ENCODE peak calls at places on chromosomes 4 and X, in nine cellular contexts. One of them, this sample, is unnamed.

GRCh38 chr4:147639388-147639787 is 22.2 kb downstream of the TMEM184C start:
- DNase-seq in H54: no peak
- DNase-seq in hypothalamus: no peak
- DNase-seq in coronary artery: no peak
- DNase-seq in HFFc6: no peak
- DNase-seq in naive B cell: no peak
- DNase-seq in stimulated activated naive B cell treated with anti-CD40 and anti-IgM and Interleukin-4, amounts not matched to agents 10 μg/mL and 1 μg/mL and 100 μg/mL, for 72 hours: no peak
- DNase-seq in iPS-NIHi11: no peak
- DNase-seq in ureter: no peak
- DNase-seq in this sample: no peak

GRCh38 chr4:61468091-61468720 is 268.1 kb downstream of the ADGRL3 start:
- DNase-seq in coronary artery: no peak
- DNase-seq in H54: no peak
- DNase-seq in ureter: no peak
- DNase-seq in stimulated activated naive B cell treated with anti-CD40 and anti-IgM and Interleukin-4, amounts not matched to agents 10 μg/mL and 1 μg/mL and 100 μg/mL, for 72 hours: no peak
- DNase-seq in HFFc6: no peak
- DNase-seq in hypothalamus: no peak
- DNase-seq in naive B cell: no peak
- DNase-seq in iPS-NIHi11: no peak
- DNase-seq in this sample: no peak

GRCh38 chr4:48578132-48578964 is 88.3 kb downstream of the ZAR1 start:
- DNase-seq in hypothalamus: peak
- DNase-seq in HFFc6: peak
- DNase-seq in iPS-NIHi11: peak
- DNase-seq in naive B cell: peak
- DNase-seq in ureter: peak
- DNase-seq in stimulated activated naive B cell treated with anti-CD40 and anti-IgM and Interleukin-4, amounts not matched to agents 10 μg/mL and 1 μg/mL and 100 μg/mL, for 72 hours: peak
- DNase-seq in coronary artery: no peak
- DNase-seq in H54: no peak
- DNase-seq in this sample: peak

GRCh38 chr4:82223715-82224114 is 150.1 kb downstream of the HNRNPD start:
- DNase-seq in ureter: no peak
- DNase-seq in hypothalamus: peak
- DNase-seq in coronary artery: no peak
- DNase-seq in stimulated activated naive B cell treated with anti-CD40 and anti-IgM and Interleukin-4, amounts not matched to agents 10 μg/mL and 1 μg/mL and 100 μg/mL, for 72 hours: peak
- DNase-seq in iPS-NIHi11: peak
- DNase-seq in HFFc6: no peak
- DNase-seq in naive B cell: peak
- DNase-seq in H54: no peak
- DNase-seq in this sample: no peak

GRCh38 chr4:26326791-26327190 is 6.0 kb downstream of the RBPJ start:
- DNase-seq in iPS-NIHi11: no peak
- DNase-seq in hypothalamus: no peak
- DNase-seq in ureter: no peak
- DNase-seq in coronary artery: no peak
- DNase-seq in HFFc6: peak
- DNase-seq in stimulated activated naive B cell treated with anti-CD40 and anti-IgM and Interleukin-4, amounts not matched to agents 10 μg/mL and 1 μg/mL and 100 μg/mL, for 72 hours: no peak
- DNase-seq in H54: no peak
- DNase-seq in naive B cell: no peak
- DNase-seq in this sample: peak

GRCh38 chr4:42816864-42817263 is 75.6 kb upstream of the GRXCR1 start:
- DNase-seq in hypothalamus: no peak
- DNase-seq in coronary artery: no peak
- DNase-seq in ureter: no peak
- DNase-seq in stimulated activated naive B cell treated with anti-CD40 and anti-IgM and Interleukin-4, amounts not matched to agents 10 μg/mL and 1 μg/mL and 100 μg/mL, for 72 hours: no peak
- DNase-seq in HFFc6: no peak
- DNase-seq in iPS-NIHi11: no peak
- DNase-seq in naive B cell: no peak
- DNase-seq in H54: no peak
- DNase-seq in this sample: no peak

GRCh38 chr4:169345207-169345788 is 74.5 kb upstream of the SH3RF1 start:
- DNase-seq in HFFc6: peak
- DNase-seq in iPS-NIHi11: no peak
- DNase-seq in H54: peak
- DNase-seq in ureter: no peak
- DNase-seq in stimulated activated naive B cell treated with anti-CD40 and anti-IgM and Interleukin-4, amounts not matched to agents 10 μg/mL and 1 μg/mL and 100 μg/mL, for 72 hours: no peak
- DNase-seq in naive B cell: no peak
- DNase-seq in hypothalamus: peak
- DNase-seq in coronary artery: no peak
- DNase-seq in this sample: no peak

GRCh38 chr4:159768011-159768410 is 665.1 kb downstream of the RAPGEF2 start:
- DNase-seq in stimulated activated naive B cell treated with anti-CD40 and anti-IgM and Interleukin-4, amounts not matched to agents 10 μg/mL and 1 μg/mL and 100 μg/mL, for 72 hours: no peak
- DNase-seq in naive B cell: no peak
- DNase-seq in ureter: no peak
- DNase-seq in H54: no peak
- DNase-seq in HFFc6: no peak
- DNase-seq in coronary artery: no peak
- DNase-seq in hypothalamus: no peak
- DNase-seq in iPS-NIHi11: no peak
- DNase-seq in this sample: no peak

GRCh38 chrX:18983711-18984380 is at the start of gene PHKA2:
- DNase-seq in stimulated activated naive B cell treated with anti-CD40 and anti-IgM and Interleukin-4, amounts not matched to agents 10 μg/mL and 1 μg/mL and 100 μg/mL, for 72 hours: peak
- DNase-seq in iPS-NIHi11: peak
- DNase-seq in naive B cell: peak
- DNase-seq in H54: peak
- DNase-seq in hypothalamus: peak
- DNase-seq in ureter: no peak
- DNase-seq in coronary artery: peak
- DNase-seq in HFFc6: peak
- DNase-seq in this sample: no peak

GRCh38 chr4:125591290-125591689 is 276.5 kb downstream of the FAT4 start:
- DNase-seq in ureter: no peak
- DNase-seq in H54: no peak
- DNase-seq in HFFc6: no peak
- DNase-seq in hypothalamus: no peak
- DNase-seq in coronary artery: no peak
- DNase-seq in stimulated activated naive B cell treated with anti-CD40 and anti-IgM and Interleukin-4, amounts not matched to agents 10 μg/mL and 1 μg/mL and 100 μg/mL, for 72 hours: no peak
- DNase-seq in iPS-NIHi11: no peak
- DNase-seq in naive B cell: no peak
- DNase-seq in this sample: no peak

GRCh38 chrX:37347420-37347819 is 1.7 kb upstream of the PRRG1 start:
- DNase-seq in stimulated activated naive B cell treated with anti-CD40 and anti-IgM and Interleukin-4, amounts not matched to agents 10 μg/mL and 1 μg/mL and 100 μg/mL, for 72 hours: no peak
- DNase-seq in naive B cell: no peak
- DNase-seq in hypothalamus: no peak
- DNase-seq in HFFc6: peak
- DNase-seq in iPS-NIHi11: peak
- DNase-seq in coronary artery: no peak
- DNase-seq in H54: no peak
- DNase-seq in ureter: no peak
- DNase-seq in this sample: no peak

GRCh38 chrX:94814216-94814615 is 1140.2 kb downstream of the FAM133A start:
- DNase-seq in ureter: no peak
- DNase-seq in naive B cell: no peak
- DNase-seq in iPS-NIHi11: no peak
- DNase-seq in H54: no peak
- DNase-seq in stimulated activated naive B cell treated with anti-CD40 and anti-IgM and Interleukin-4, amounts not matched to agents 10 μg/mL and 1 μg/mL and 100 μg/mL, for 72 hours: no peak
- DNase-seq in coronary artery: no peak
- DNase-seq in hypothalamus: no peak
- DNase-seq in HFFc6: no peak
- DNase-seq in this sample: no peak

GRCh38 chrX:125151146-125151545 is 168.5 kb upstream of the TEX13C start:
- DNase-seq in ureter: no peak
- DNase-seq in H54: no peak
- DNase-seq in stimulated activated naive B cell treated with anti-CD40 and anti-IgM and Interleukin-4, amounts not matched to agents 10 μg/mL and 1 μg/mL and 100 μg/mL, for 72 hours: no peak
- DNase-seq in naive B cell: no peak
- DNase-seq in HFFc6: no peak
- DNase-seq in coronary artery: no peak
- DNase-seq in iPS-NIHi11: no peak
- DNase-seq in hypothalamus: no peak
- DNase-seq in this sample: no peak

GRCh38 chr4:127503111-127503510 is 129.6 kb upstream of the INTU start:
- DNase-seq in naive B cell: no peak
- DNase-seq in iPS-NIHi11: peak
- DNase-seq in H54: no peak
- DNase-seq in hypothalamus: no peak
- DNase-seq in coronary artery: no peak
- DNase-seq in HFFc6: no peak
- DNase-seq in stimulated activated naive B cell treated with anti-CD40 and anti-IgM and Interleukin-4, amounts not matched to agents 10 μg/mL and 1 μg/mL and 100 μg/mL, for 72 hours: no peak
- DNase-seq in ureter: no peak
- DNase-seq in this sample: no peak

GRCh38 chrX:35562395-35562794 is 235.7 kb upstream of the MAGEB16 start:
- DNase-seq in ureter: no peak
- DNase-seq in coronary artery: no peak
- DNase-seq in H54: no peak
- DNase-seq in hypothalamus: no peak
- DNase-seq in naive B cell: no peak
- DNase-seq in stimulated activated naive B cell treated with anti-CD40 and anti-IgM and Interleukin-4, amounts not matched to agents 10 μg/mL and 1 μg/mL and 100 μg/mL, for 72 hours: no peak
- DNase-seq in iPS-NIHi11: peak
- DNase-seq in HFFc6: no peak
- DNase-seq in this sample: no peak

GRCh38 chr4:177005801-177006230 is 213.1 kb upstream of the VEGFC start:
- DNase-seq in H54: no peak
- DNase-seq in hypothalamus: no peak
- DNase-seq in iPS-NIHi11: no peak
- DNase-seq in ureter: no peak
- DNase-seq in naive B cell: no peak
- DNase-seq in HFFc6: peak
- DNase-seq in coronary artery: no peak
- DNase-seq in stimulated activated naive B cell treated with anti-CD40 and anti-IgM and Interleukin-4, amounts not matched to agents 10 μg/mL and 1 μg/mL and 100 μg/mL, for 72 hours: no peak
- DNase-seq in this sample: peak

GRCh38 chrX:52261125-52261462 is 76.4 kb downstream of the MAGED4 start:
- DNase-seq in ureter: no peak
- DNase-seq in hypothalamus: no peak
- DNase-seq in coronary artery: no peak
- DNase-seq in H54: no peak
- DNase-seq in naive B cell: no peak
- DNase-seq in HFFc6: no peak
- DNase-seq in iPS-NIHi11: no peak
- DNase-seq in stimulated activated naive B cell treated with anti-CD40 and anti-IgM and Interleukin-4, amounts not matched to agents 10 μg/mL and 1 μg/mL and 100 μg/mL, for 72 hours: no peak
- DNase-seq in this sample: no peak

GRCh38 chr4:95000076-95000648 is 242.4 kb downstream of the BMPR1B start:
- DNase-seq in coronary artery: no peak
- DNase-seq in stimulated activated naive B cell treated with anti-CD40 and anti-IgM and Interleukin-4, amounts not matched to agents 10 μg/mL and 1 μg/mL and 100 μg/mL, for 72 hours: no peak
- DNase-seq in H54: no peak
- DNase-seq in naive B cell: no peak
- DNase-seq in hypothalamus: peak
- DNase-seq in iPS-NIHi11: no peak
- DNase-seq in ureter: no peak
- DNase-seq in HFFc6: no peak
- DNase-seq in this sample: no peak

GRCh38 chr4:118772149-118773081 is 63.5 kb downstream of the SEC24D start:
- DNase-seq in H54: no peak
- DNase-seq in coronary artery: no peak
- DNase-seq in iPS-NIHi11: peak
- DNase-seq in hypothalamus: no peak
- DNase-seq in HFFc6: peak
- DNase-seq in ureter: no peak
- DNase-seq in naive B cell: peak
- DNase-seq in stimulated activated naive B cell treated with anti-CD40 and anti-IgM and Interleukin-4, amounts not matched to agents 10 μg/mL and 1 μg/mL and 100 μg/mL, for 72 hours: no peak
- DNase-seq in this sample: no peak

GRCh38 chr4:21765810-21766407 is 182.7 kb downstream of the KCNIP4 start:
- DNase-seq in hypothalamus: peak
- DNase-seq in stimulated activated naive B cell treated with anti-CD40 and anti-IgM and Interleukin-4, amounts not matched to agents 10 μg/mL and 1 μg/mL and 100 μg/mL, for 72 hours: no peak
- DNase-seq in ureter: no peak
- DNase-seq in iPS-NIHi11: peak
- DNase-seq in coronary artery: no peak
- DNase-seq in naive B cell: no peak
- DNase-seq in H54: no peak
- DNase-seq in HFFc6: peak
- DNase-seq in this sample: no peak

GRCh38 chrX:11619426-11619825 is 46.3 kb downstream of the ARHGAP6 start:
- DNase-seq in iPS-NIHi11: no peak
- DNase-seq in H54: no peak
- DNase-seq in ureter: no peak
- DNase-seq in HFFc6: no peak
- DNase-seq in hypothalamus: no peak
- DNase-seq in coronary artery: no peak
- DNase-seq in naive B cell: no peak
- DNase-seq in stimulated activated naive B cell treated with anti-CD40 and anti-IgM and Interleukin-4, amounts not matched to agents 10 μg/mL and 1 μg/mL and 100 μg/mL, for 72 hours: no peak
- DNase-seq in this sample: no peak

GRCh38 chr4:27176881-27177280 is 316.2 kb downstream of the STIM2 start:
- DNase-seq in HFFc6: no peak
- DNase-seq in H54: no peak
- DNase-seq in hypothalamus: no peak
- DNase-seq in stimulated activated naive B cell treated with anti-CD40 and anti-IgM and Interleukin-4, amounts not matched to agents 10 μg/mL and 1 μg/mL and 100 μg/mL, for 72 hours: no peak
- DNase-seq in naive B cell: no peak
- DNase-seq in iPS-NIHi11: no peak
- DNase-seq in ureter: no peak
- DNase-seq in coronary artery: no peak
- DNase-seq in this sample: no peak

GRCh38 chr4:98546910-98547544 is 111.4 kb downstream of the TSPAN5 start:
- DNase-seq in hypothalamus: peak
- DNase-seq in iPS-NIHi11: peak
- DNase-seq in naive B cell: no peak
- DNase-seq in ureter: no peak
- DNase-seq in coronary artery: no peak
- DNase-seq in stimulated activated naive B cell treated with anti-CD40 and anti-IgM and Interleukin-4, amounts not matched to agents 10 μg/mL and 1 μg/mL and 100 μg/mL, for 72 hours: no peak
- DNase-seq in H54: peak
- DNase-seq in HFFc6: peak
- DNase-seq in this sample: no peak

GRCh38 chr4:85778809-85779124 is 303.8 kb downstream of the ARHGAP24 start:
- DNase-seq in HFFc6: no peak
- DNase-seq in naive B cell: no peak
- DNase-seq in hypothalamus: no peak
- DNase-seq in H54: no peak
- DNase-seq in coronary artery: no peak
- DNase-seq in iPS-NIHi11: no peak
- DNase-seq in stimulated activated naive B cell treated with anti-CD40 and anti-IgM and Interleukin-4, amounts not matched to agents 10 μg/mL and 1 μg/mL and 100 μg/mL, for 72 hours: peak
- DNase-seq in ureter: no peak
- DNase-seq in this sample: no peak

GRCh38 chr4:128461300-128462103 is 173.9 kb upstream of the PGRMC2 start:
- DNase-seq in iPS-NIHi11: no peak
- DNase-seq in naive B cell: no peak
- DNase-seq in H54: peak
- DNase-seq in coronary artery: no peak
- DNase-seq in hypothalamus: no peak
- DNase-seq in ureter: peak
- DNase-seq in stimulated activated naive B cell treated with anti-CD40 and anti-IgM and Interleukin-4, amounts not matched to agents 10 μg/mL and 1 μg/mL and 100 μg/mL, for 72 hours: no peak
- DNase-seq in HFFc6: peak
- DNase-seq in this sample: peak

GRCh38 chrX:37287741-37288424 is 61.3 kb upstream of the PRRG1 start:
- DNase-seq in HFFc6: no peak
- DNase-seq in ureter: no peak
- DNase-seq in H54: no peak
- DNase-seq in hypothalamus: no peak
- DNase-seq in coronary artery: no peak
- DNase-seq in stimulated activated naive B cell treated with anti-CD40 and anti-IgM and Interleukin-4, amounts not matched to agents 10 μg/mL and 1 μg/mL and 100 μg/mL, for 72 hours: no peak
- DNase-seq in iPS-NIHi11: no peak
- DNase-seq in naive B cell: no peak
- DNase-seq in this sample: no peak

GRCh38 chr4:55397521-55398321 is 2.0 kb downstream of the TMEM165 start:
- DNase-seq in iPS-NIHi11: no peak
- DNase-seq in stimulated activated naive B cell treated with anti-CD40 and anti-IgM and Interleukin-4, amounts not matched to agents 10 μg/mL and 1 μg/mL and 100 μg/mL, for 72 hours: no peak
- DNase-seq in H54: no peak
- DNase-seq in HFFc6: peak
- DNase-seq in coronary artery: no peak
- DNase-seq in hypothalamus: no peak
- DNase-seq in ureter: no peak
- DNase-seq in naive B cell: no peak
- DNase-seq in this sample: no peak

GRCh38 chrX:116204947-116205346 is 34.4 kb downstream of the AGTR2 start:
- DNase-seq in H54: no peak
- DNase-seq in HFFc6: no peak
- DNase-seq in coronary artery: no peak
- DNase-seq in naive B cell: no peak
- DNase-seq in stimulated activated naive B cell treated with anti-CD40 and anti-IgM and Interleukin-4, amounts not matched to agents 10 μg/mL and 1 μg/mL and 100 μg/mL, for 72 hours: no peak
- DNase-seq in hypothalamus: no peak
- DNase-seq in ureter: no peak
- DNase-seq in iPS-NIHi11: peak
- DNase-seq in this sample: no peak

GRCh38 chrX:112163916-112164315 is 81.3 kb upstream of the TRPC5 start:
- DNase-seq in coronary artery: no peak
- DNase-seq in iPS-NIHi11: no peak
- DNase-seq in naive B cell: no peak
- DNase-seq in H54: no peak
- DNase-seq in ureter: no peak
- DNase-seq in hypothalamus: no peak
- DNase-seq in HFFc6: no peak
- DNase-seq in stimulated activated naive B cell treated with anti-CD40 and anti-IgM and Interleukin-4, amounts not matched to agents 10 μg/mL and 1 μg/mL and 100 μg/mL, for 72 hours: no peak
- DNase-seq in this sample: no peak

GRCh38 chr4:113293043-113293560 is 243.6 kb downstream of the ANK2 start:
- DNase-seq in HFFc6: peak
- DNase-seq in hypothalamus: peak
- DNase-seq in H54: no peak
- DNase-seq in naive B cell: no peak
- DNase-seq in ureter: no peak
- DNase-seq in iPS-NIHi11: peak
- DNase-seq in coronary artery: no peak
- DNase-seq in stimulated activated naive B cell treated with anti-CD40 and anti-IgM and Interleukin-4, amounts not matched to agents 10 μg/mL and 1 μg/mL and 100 μg/mL, for 72 hours: no peak
- DNase-seq in this sample: no peak

GRCh38 chr4:183388021-183388420 is 56.4 kb upstream of the CDKN2AIP start:
- DNase-seq in ureter: no peak
- DNase-seq in coronary artery: no peak
- DNase-seq in naive B cell: no peak
- DNase-seq in HFFc6: no peak
- DNase-seq in stimulated activated naive B cell treated with anti-CD40 and anti-IgM and Interleukin-4, amounts not matched to agents 10 μg/mL and 1 μg/mL and 100 μg/mL, for 72 hours: no peak
- DNase-seq in hypothalamus: no peak
- DNase-seq in iPS-NIHi11: no peak
- DNase-seq in H54: no peak
- DNase-seq in this sample: no peak